ENCODE peak calls at places on chromosomes 2 and 18, in eight cellular contexts. L, D, T, Q, V, R, Y and P are unnamed samples.

GRCh38 chr2:121694398-121695178 is 42.1 kb downstream of the NIFK start:
- DNase-seq in L (no peak), D (no peak), T (no peak), Q (peak; percentile 27), V (no peak), R (no peak), Y (no peak), P (no peak)

GRCh38 chr2:241769819-241770184 is 6.8 kb upstream of the GAL3ST2 start:
- DNase-seq in L (no peak), D (no peak), T (no peak), Q (no peak), V (no peak), R (no peak), Y (no peak), P (no peak)

GRCh38 chr2:162057426-162057825 is 16.6 kb downstream of the DPP4 start:
- DNase-seq in L (no peak), D (no peak), T (no peak), Q (no peak), V (no peak), R (no peak), Y (no peak), P (no peak)

GRCh38 chr2:168790226-168790902 is 12.1 kb upstream of the NOSTRIN start:
- DNase-seq in L (no peak), D (no peak), T (no peak), Q (no peak), V (no peak), R (no peak), Y (no peak), P (no peak)

GRCh38 chr2:224650815-224651439 is 65.2 kb downstream of the CCDC195 start:
- DNase-seq in L (no peak), D (no peak), T (peak; percentile 60), Q (peak; percentile 72), V (peak; percentile 55), R (peak; percentile 59), Y (no peak), P (peak; percentile 58)

GRCh38 chr2:220987839-220988238 is 584.3 kb downstream of the EPHA4 start:
- DNase-seq in L (no peak), D (no peak), T (no peak), Q (no peak), V (no peak), R (no peak), Y (no peak), P (no peak)

GRCh38 chr2:234987754-234988153 is 35.9 kb downstream of the SH3BP4 start:
- DNase-seq in L (no peak), D (no peak), T (no peak), Q (no peak), V (no peak), R (no peak), Y (no peak), P (no peak)

GRCh38 chr18:77000527-77000926 is 132.1 kb downstream of the MBP start:
- DNase-seq in L (no peak), D (no peak), T (peak; percentile 54), Q (peak; percentile 50), V (peak; percentile 64), R (peak; percentile 82), Y (no peak), P (no peak)

GRCh38 chr2:71067567-71068217 is 756 bp upstream of the NAGK start:
- DNase-seq in L (no peak), D (no peak), T (no peak), Q (no peak), V (no peak), R (no peak), Y (no peak), P (no peak)

GRCh38 chr2:121049141-121049540 is 235.9 kb downstream of the TFCP2L1 start:
- DNase-seq in L (no peak), D (no peak), T (no peak), Q (no peak), V (no peak), R (no peak), Y (no peak), P (no peak)

GRCh38 chr18:13460946-13461345 is 242.4 kb downstream of the LDLRAD4 start:
- DNase-seq in L (no peak), D (no peak), T (no peak), Q (no peak), V (no peak), R (no peak), Y (no peak), P (no peak)

GRCh38 chr18:79642626-79643025 is 37.0 kb upstream of the CTDP1 start:
- DNase-seq in L (no peak), D (no peak), T (no peak), Q (no peak), V (no peak), R (no peak), Y (no peak), P (no peak)

GRCh38 chr2:237726401-237726830 is 72.2 kb upstream of the RBM44 start:
- DNase-seq in L (no peak), D (no peak), T (no peak), Q (no peak), V (peak; percentile 54), R (no peak), Y (peak; percentile 50), P (no peak)

GRCh38 chr2:99404039-99404799 is 67.0 kb downstream of the EIF5B start:
- DNase-seq in L (no peak), D (no peak), T (no peak), Q (no peak), V (no peak), R (no peak), Y (peak; percentile 53), P (peak; percentile 22)